ENCODE peak calls at places on chromosomes 2 and 18, in six cellular contexts. Y is heart left ventricle, U is body of pancreas, A is adipocyte, Z is astrocyte, L is SJSA1. E is an unnamed sample.

GRCh38 chr2:119749405-119750066 is 10.2 kb upstream of the PTPN4 start:
- DNase-seq in Y (no peak), U (no peak), A (peak), Z (peak), L (no peak), E (no peak)

GRCh38 chr2:147623328-147623727 is 221.5 kb upstream of the ACVR2A start:
- DNase-seq in Y (no peak), U (no peak), A (no peak), Z (no peak), L (no peak), E (no peak)

GRCh38 chr2:217179854-217180253 is 320.0 kb upstream of the TNP1 start:
- DNase-seq in Y (no peak), U (no peak), A (no peak), Z (no peak), L (no peak), E (no peak)

GRCh38 chr18:54948350-54948837 is 10.9 kb downstream of the CCDC68 start:
- DNase-seq in Y (no peak), U (no peak), A (no peak), Z (no peak), L (no peak), E (peak)

GRCh38 chr2:181563101-181563692 is 93.7 kb downstream of the CERKL start:
- DNase-seq in Y (no peak), U (no peak), A (peak), Z (no peak), L (no peak), E (no peak)

GRCh38 chr2:25992556-25992955 is 10.3 kb upstream of the KIF3C start:
- DNase-seq in Y (no peak), U (no peak), A (no peak), Z (no peak), L (no peak), E (no peak)

GRCh38 chr2:154698789-154699559 is 479 bp downstream of the KCNJ3 start:
- DNase-seq in Y (no peak), U (no peak), A (no peak), Z (no peak), L (no peak), E (no peak)

GRCh38 chr2:96916156-96917007 is 46.5 kb upstream of the SEMA4C start:
- DNase-seq in Y (no peak), U (no peak), A (no peak), Z (no peak), L (no peak), E (no peak)

GRCh38 chr2:241519669-241520068 is 11.3 kb upstream of the STK25 start:
- DNase-seq in Y (no peak), U (no peak), A (no peak), Z (no peak), L (no peak), E (no peak)

GRCh38 chr2:36538345-36538744 is 59.6 kb downstream of the FEZ2 start:
- DNase-seq in Y (peak), U (no peak), A (no peak), Z (no peak), L (no peak), E (no peak)

GRCh38 chr2:35548171-35548570 is 807.4 kb upstream of the CRIM1 start:
- DNase-seq in Y (no peak), U (no peak), A (peak), Z (peak), L (no peak), E (no peak)

GRCh38 chr2:69791045-69791444 is 38.4 kb upstream of the GMCL1 start:
- DNase-seq in Y (no peak), U (no peak), A (peak), Z (no peak), L (no peak), E (no peak)

GRCh38 chr2:103819599-103819998 is 1034.3 kb upstream of the POU3F3 start:
- DNase-seq in Y (no peak), U (no peak), A (no peak), Z (no peak), L (no peak), E (no peak)

GRCh38 chr18:44537521-44537920 is 143.2 kb upstream of the SETBP1 start:
- DNase-seq in Y (no peak), U (no peak), A (peak), Z (peak), L (peak), E (peak)

GRCh38 chr2:8454797-8455196 is 227.1 kb upstream of the ID2 start:
- DNase-seq in Y (no peak), U (no peak), A (no peak), Z (no peak), L (no peak), E (no peak)
- H3K4me3 ChIP-seq in Y (no peak), U (no peak), A (no peak), Z (no peak), L (no peak), E (no peak)

GRCh38 chr18:22868831-22869230 is 64.3 kb upstream of the RBBP8 start:
- DNase-seq in Y (no peak), U (no peak), A (no peak), Z (no peak), L (no peak), E (no peak)

GRCh38 chr18:22872894-22873537 is 60.1 kb upstream of the RBBP8 start:
- DNase-seq in Y (no peak), U (no peak), A (peak), Z (no peak), L (no peak), E (no peak)

DNA sequence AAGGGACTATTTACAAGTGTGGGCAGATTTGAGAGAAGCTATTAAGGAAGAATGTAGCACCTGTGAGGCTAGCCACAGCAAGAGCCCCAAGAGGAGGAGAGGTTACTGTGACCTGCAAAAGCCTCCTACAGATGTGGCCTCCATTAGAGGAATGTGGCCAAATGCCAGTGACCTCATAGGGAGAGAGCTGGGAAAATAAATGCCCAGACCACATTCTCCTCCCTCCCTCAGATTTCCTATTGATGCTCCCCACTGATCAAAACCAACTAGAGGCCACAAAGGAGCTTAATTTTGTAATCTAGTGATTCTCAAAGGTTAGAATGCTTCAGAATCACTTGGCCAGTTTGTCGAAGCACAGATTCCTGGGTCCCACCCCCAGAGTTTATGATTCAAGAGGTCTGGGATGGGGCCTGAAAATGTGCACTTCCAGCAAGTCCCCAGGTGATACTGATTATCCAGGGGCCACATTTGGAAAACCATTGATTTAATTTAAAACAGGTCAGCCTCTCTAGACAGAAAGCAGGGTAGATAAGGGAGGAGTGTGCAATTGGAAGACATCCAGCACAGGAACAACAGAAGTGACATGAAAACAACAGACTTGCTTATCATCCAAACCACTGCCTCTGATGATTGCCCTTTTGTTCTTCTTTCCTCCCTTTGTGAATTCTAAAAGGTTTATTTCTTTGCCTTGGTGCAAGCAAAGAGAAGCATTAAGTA is 61.2 kb upstream of the RBBP8 start:
- DNase-seq in Y (no peak), U (no peak), A (peak), Z (peak), L (no peak), E (peak)
- H3K4me3 ChIP-seq in Y (no peak), U (no peak), A (no peak), Z (no peak), L (no peak), E (no peak)

GRCh38 chr2:99836670-99837069 is 305.7 kb downstream of the AFF3 start:
- DNase-seq in Y (no peak), U (no peak), A (peak), Z (peak), L (no peak), E (no peak)
- H3K4me3 ChIP-seq in Y (no peak), U (no peak), A (no peak), Z (no peak), L (no peak), E (no peak)

DNA sequence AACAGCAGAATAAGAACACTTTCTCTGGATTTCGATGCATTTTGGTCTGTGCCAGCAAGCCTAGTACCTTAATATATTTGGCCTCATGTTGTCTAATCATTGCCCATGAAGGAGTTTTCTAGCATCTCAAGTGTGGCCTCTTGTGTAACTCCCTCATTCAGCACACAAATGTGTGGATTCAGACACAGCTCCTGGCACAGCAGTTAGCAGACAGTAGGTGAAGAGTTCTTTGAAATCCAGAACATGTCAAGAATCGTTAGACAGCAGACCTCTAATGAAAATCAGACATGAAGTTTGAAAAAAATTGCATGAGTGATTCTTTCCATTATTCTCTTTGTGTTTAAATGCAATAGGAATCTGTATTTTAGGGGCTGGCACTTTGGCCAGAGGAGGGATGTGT is 177.0 kb downstream of the FMNL2 start:
- DNase-seq in Y (no peak), U (no peak), A (no peak), Z (no peak), L (no peak), E (no peak)
- H3K4me3 ChIP-seq in Y (no peak), U (no peak), A (no peak), Z (no peak), L (no peak), E (no peak)

DNA sequence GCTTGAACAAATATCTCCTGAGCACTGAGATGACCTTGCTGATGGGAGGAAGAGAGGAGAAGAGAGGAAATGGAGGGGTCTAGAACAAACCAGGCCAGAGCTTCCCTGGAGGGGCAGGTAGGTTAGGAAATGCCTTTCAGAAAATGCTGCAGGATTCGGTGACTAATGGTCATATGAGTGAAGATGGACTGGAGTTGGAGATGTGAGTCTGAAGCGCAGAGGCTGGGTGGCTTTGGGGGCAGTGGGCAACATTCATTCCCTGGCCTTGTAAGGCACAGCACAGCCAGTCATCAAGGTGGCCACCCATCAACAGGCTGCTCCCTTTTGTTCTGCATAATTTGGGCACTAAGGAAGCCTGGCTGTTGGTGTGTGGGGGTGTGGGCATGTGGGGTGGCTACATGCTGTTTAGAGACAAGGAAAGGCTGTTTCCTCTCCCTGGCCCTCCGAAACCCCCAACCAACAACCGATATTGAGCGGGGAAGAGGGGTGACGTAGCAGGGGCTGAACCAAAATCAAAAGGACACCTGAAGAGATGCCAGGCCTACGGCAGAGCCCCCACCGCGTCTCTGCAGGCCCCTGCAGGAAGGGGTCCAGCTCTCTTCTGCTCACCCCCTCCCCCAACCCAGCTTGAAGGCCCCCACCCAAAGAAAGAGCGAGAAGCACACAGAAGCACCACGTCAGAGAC is 1.5 kb downstream of the SLC30A3 start:
- DNase-seq in Y (no peak), U (no peak), A (no peak), Z (no peak), L (no peak), E (no peak)
- H3K4me3 ChIP-seq in Y (peak), U (no peak), A (no peak), Z (no peak), L (no peak), E (no peak)

DNA sequence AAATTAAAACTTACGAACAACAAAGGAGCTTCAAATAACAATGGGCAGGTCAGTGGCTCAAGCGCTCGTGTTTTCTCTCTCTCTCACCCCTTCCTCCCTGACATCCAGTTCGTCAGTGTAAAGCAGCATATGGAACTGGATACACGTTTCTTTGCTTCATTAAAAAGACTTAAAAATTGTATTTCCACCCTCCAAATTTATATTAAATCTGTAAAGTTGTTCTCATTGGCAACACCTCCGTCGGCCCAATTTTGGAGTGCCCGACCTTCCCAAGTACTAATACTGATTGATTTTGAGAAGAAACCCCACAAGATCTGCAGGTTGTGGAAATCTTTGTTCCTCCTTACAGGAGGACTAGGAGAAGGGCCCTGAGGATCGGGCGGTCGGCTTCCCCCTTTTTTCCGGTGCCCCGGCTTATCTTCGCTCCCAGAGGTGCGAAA is 2.2 kb downstream of the TBR1 start:
- DNase-seq in Y (no peak), U (no peak), A (no peak), Z (no peak), L (no peak), E (no peak)
- H3K4me3 ChIP-seq in Y (no peak), U (no peak), A (peak), Z (no peak), L (no peak), E (no peak)

GRCh38 chr18:79859314-79859713 is 61.6 kb downstream of the KCNG2 start:
- DNase-seq in Y (no peak), U (no peak), A (no peak), Z (no peak), L (peak), E (no peak)

GRCh38 chr18:79863946-79864725 is 66.4 kb downstream of the KCNG2 start:
- DNase-seq in Y (no peak), U (no peak), A (no peak), Z (no peak), L (peak), E (no peak)

GRCh38 chr18:79863161-79863945 is 65.6 kb downstream of the KCNG2 start:
- DNase-seq in Y (no peak), U (no peak), A (no peak), Z (no peak), L (peak), E (no peak)

GRCh38 chr18:79862562-79862961 is 64.8 kb downstream of the KCNG2 start:
- DNase-seq in Y (no peak), U (no peak), A (no peak), Z (no peak), L (no peak), E (no peak)

DNA sequence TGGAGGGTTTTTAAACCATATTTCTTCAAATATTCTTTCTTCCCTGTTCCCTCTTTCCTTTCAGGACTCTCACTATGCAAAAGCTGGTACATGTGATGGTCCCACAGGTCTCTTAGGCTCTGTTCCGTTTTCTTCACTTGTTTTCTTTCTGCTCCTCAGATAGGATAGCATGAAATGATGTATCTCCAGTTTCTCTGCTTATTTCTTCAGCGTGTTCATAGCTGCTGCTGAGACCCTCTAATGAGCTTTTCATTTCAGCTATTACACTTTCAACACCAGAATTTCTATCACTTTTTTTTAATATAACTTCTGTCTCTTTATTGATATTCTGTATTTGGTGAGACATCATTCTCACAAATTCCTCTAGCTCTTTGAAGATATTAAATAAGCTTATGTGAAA is 63.9 kb downstream of the KCNG2 start:
- DNase-seq in Y (no peak), U (no peak), A (no peak), Z (no peak), L (no peak), E (no peak)
- H3K4me3 ChIP-seq in Y (no peak), U (no peak), A (no peak), Z (no peak), L (no peak), E (no peak)

DNA sequence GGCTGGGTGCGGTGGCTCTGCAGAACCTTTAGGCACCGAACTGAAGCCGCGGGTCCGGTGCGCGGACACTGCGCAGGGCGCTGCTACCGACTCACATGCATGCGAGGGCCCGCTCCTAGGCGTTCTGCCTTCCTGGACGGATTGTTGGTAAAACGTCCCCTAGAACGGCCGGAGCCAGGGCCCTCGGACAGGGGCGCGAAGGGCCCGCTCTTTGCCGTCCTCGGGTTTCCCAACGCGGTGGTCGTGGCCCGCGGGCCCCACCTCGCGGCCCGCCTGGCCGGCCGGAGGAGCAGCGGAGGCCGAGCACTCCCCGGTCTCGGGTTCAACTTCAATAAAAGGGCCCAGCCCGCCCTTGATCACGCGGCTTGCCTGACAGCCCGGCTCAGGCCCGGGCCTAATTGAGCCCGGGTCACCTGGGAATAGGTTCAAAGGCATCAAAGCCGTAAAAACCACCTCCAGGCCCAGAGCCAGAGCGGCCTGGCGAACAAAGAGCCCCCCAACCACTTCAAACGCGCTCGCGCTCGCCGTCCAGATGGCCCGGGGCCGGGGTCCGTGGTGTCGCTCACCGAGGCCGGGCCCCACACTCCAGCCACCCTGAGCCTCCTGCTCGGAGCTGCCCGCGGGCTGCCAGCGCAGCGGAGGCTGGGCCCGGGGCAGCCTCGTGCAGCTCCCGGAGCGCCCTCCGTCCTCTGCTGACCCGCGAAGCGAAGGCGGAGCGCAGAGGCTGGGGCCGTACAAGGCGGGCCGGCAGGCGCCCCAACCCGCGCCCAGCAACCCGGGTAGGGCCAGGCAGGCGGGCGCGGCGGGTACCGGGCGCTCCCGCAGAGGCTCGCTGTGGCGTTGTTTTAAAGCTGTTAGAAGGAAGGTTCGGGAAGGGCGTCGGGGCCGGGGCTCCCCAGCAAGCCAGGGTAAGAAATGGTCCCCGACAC is 1.1 kb upstream of the TWIST2 start:
- DNase-seq in Y (no peak), U (no peak), A (peak), Z (peak), L (no peak), E (no peak)
- H3K4me3 ChIP-seq in Y (peak), U (no peak), A (peak), Z (peak), L (peak), E (no peak)

DNA sequence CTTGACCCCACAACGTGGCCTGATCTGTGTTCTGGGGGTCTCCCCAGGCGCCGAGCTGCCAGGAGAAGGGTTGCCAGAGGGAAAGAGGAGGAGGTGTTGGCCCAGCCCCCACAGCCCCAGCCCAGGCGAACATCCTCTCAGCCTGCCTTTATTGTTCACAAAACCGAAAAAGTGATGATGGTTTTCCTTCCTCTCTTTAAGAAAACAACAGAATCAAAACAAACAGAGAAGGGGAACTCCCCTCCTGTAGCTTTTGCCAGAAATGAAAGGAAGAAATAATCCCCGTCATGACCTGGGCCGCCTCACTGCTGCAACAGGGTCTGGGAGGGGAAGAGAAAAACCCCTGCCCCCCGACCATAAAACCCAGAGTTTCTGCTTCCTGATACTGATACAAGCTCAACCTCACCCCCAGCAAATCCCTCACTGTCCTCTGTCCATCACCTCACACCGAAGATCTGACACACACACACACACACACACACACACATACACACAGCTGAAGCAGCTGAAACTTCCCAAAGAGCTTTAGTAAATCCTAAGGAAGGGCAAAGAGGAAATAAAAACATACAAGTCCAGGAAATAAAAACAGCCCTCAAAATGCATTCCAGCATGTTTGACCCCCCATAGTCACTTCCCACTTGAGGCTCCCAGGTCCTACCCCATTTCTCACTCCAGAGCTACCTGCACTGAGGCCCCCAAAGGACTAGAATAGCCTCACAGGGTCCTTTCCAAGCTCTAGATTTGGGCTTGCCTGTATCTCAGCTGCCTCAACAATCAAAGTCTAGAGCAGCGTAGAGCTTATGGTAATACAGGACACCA is 51.8 kb downstream of the ZFP36L2 start:
- DNase-seq in Y (peak), U (no peak), A (no peak), Z (no peak), L (no peak), E (no peak)
- H3K4me3 ChIP-seq in Y (no peak), U (no peak), A (peak), Z (no peak), L (no peak), E (no peak)